ENCODE peak calls at places on chromosomes 12 and 14, in ten cellular contexts. One of them, this sample, is unnamed.

GRCh38 chr14:83913466-83913865 is 1616.5 kb upstream of the FLRT2 start:
- DNase-seq in fibroblast of pulmonary artery: no peak
- DNase-seq in left ventricle myocardium inferior: no peak
- DNase-seq in WTC11: no peak
- DNase-seq in MM.1S: no peak
- DNase-seq in tibial artery: no peak
- DNase-seq in upper lobe of right lung: no peak
- DNase-seq in AG09319: no peak
- DNase-seq in GM12878: no peak
- DNase-seq in HFF-Myc: no peak
- DNase-seq in this sample: no peak

GRCh38 chr14:37622231-37622923 is 26.9 kb downstream of the TTC6 start:
- DNase-seq in fibroblast of pulmonary artery: peak
- DNase-seq in left ventricle myocardium inferior: no peak
- DNase-seq in WTC11: peak
- DNase-seq in MM.1S: no peak
- DNase-seq in tibial artery: no peak
- DNase-seq in upper lobe of right lung: no peak
- DNase-seq in AG09319: no peak
- DNase-seq in GM12878: no peak
- DNase-seq in HFF-Myc: no peak
- DNase-seq in this sample: peak

GRCh38 chr14:30214456-30215090 is 286.9 kb upstream of the PRKD1 start:
- DNase-seq in fibroblast of pulmonary artery: peak
- DNase-seq in left ventricle myocardium inferior: no peak
- DNase-seq in WTC11: no peak
- DNase-seq in MM.1S: peak
- DNase-seq in tibial artery: no peak
- DNase-seq in upper lobe of right lung: no peak
- DNase-seq in AG09319: peak
- DNase-seq in GM12878: peak
- DNase-seq in HFF-Myc: peak
- DNase-seq in this sample: no peak

GRCh38 chr14:20657216-20658211 is 16.0 kb upstream of the OR6S1 start:
- DNase-seq in fibroblast of pulmonary artery: no peak
- DNase-seq in left ventricle myocardium inferior: no peak
- DNase-seq in WTC11: peak
- DNase-seq in MM.1S: no peak
- DNase-seq in tibial artery: no peak
- DNase-seq in upper lobe of right lung: no peak
- DNase-seq in AG09319: no peak
- DNase-seq in GM12878: no peak
- DNase-seq in HFF-Myc: no peak
- DNase-seq in this sample: no peak

GRCh38 chr12:14403293-14403692 is 37.8 kb downstream of the ATF7IP start:
- DNase-seq in fibroblast of pulmonary artery: no peak
- DNase-seq in left ventricle myocardium inferior: no peak
- DNase-seq in WTC11: no peak
- DNase-seq in MM.1S: no peak
- DNase-seq in tibial artery: no peak
- DNase-seq in upper lobe of right lung: no peak
- DNase-seq in AG09319: no peak
- DNase-seq in GM12878: no peak
- DNase-seq in HFF-Myc: no peak
- DNase-seq in this sample: no peak

GRCh38 chr14:74671789-74672188 is 41.1 kb downstream of the AREL1 start:
- DNase-seq in fibroblast of pulmonary artery: peak
- DNase-seq in left ventricle myocardium inferior: no peak
- DNase-seq in WTC11: no peak
- DNase-seq in MM.1S: no peak
- DNase-seq in tibial artery: no peak
- DNase-seq in upper lobe of right lung: no peak
- DNase-seq in AG09319: no peak
- DNase-seq in GM12878: no peak
- DNase-seq in HFF-Myc: no peak
- DNase-seq in this sample: no peak

GRCh38 chr14:105880616-105881015 is 354.2 kb downstream of the TMEM121 start:
- DNase-seq in fibroblast of pulmonary artery: no peak
- DNase-seq in left ventricle myocardium inferior: no peak
- DNase-seq in WTC11: peak
- DNase-seq in MM.1S: no peak
- DNase-seq in tibial artery: peak
- DNase-seq in upper lobe of right lung: no peak
- DNase-seq in AG09319: no peak
- DNase-seq in GM12878: no peak
- DNase-seq in HFF-Myc: no peak
- DNase-seq in this sample: peak

GRCh38 chr14:102622262-102622885 is 29.9 kb downstream of the RCOR1 start:
- DNase-seq in fibroblast of pulmonary artery: peak
- DNase-seq in left ventricle myocardium inferior: no peak
- DNase-seq in WTC11: no peak
- DNase-seq in MM.1S: no peak
- DNase-seq in tibial artery: no peak
- DNase-seq in upper lobe of right lung: no peak
- DNase-seq in AG09319: no peak
- DNase-seq in GM12878: no peak
- DNase-seq in HFF-Myc: no peak
- DNase-seq in this sample: no peak

GRCh38 chr12:2364566-2365165 is 311.9 kb downstream of the CACNA1C start:
- DNase-seq in fibroblast of pulmonary artery: no peak
- DNase-seq in left ventricle myocardium inferior: no peak
- DNase-seq in WTC11: no peak
- DNase-seq in MM.1S: no peak
- DNase-seq in tibial artery: no peak
- DNase-seq in upper lobe of right lung: no peak
- DNase-seq in AG09319: no peak
- DNase-seq in GM12878: no peak
- DNase-seq in HFF-Myc: no peak
- DNase-seq in this sample: no peak

GRCh38 chr12:2358986-2359658 is 306.3 kb downstream of the CACNA1C start:
- DNase-seq in fibroblast of pulmonary artery: no peak
- DNase-seq in left ventricle myocardium inferior: no peak
- DNase-seq in WTC11: no peak
- DNase-seq in MM.1S: no peak
- DNase-seq in tibial artery: no peak
- DNase-seq in upper lobe of right lung: no peak
- DNase-seq in AG09319: no peak
- DNase-seq in GM12878: no peak
- DNase-seq in HFF-Myc: no peak
- DNase-seq in this sample: no peak

GRCh38 chr12:2363836-2364565 is 311.2 kb downstream of the CACNA1C start:
- DNase-seq in fibroblast of pulmonary artery: no peak
- DNase-seq in left ventricle myocardium inferior: no peak
- DNase-seq in WTC11: no peak
- DNase-seq in MM.1S: no peak
- DNase-seq in tibial artery: no peak
- DNase-seq in upper lobe of right lung: no peak
- DNase-seq in AG09319: no peak
- DNase-seq in GM12878: no peak
- DNase-seq in HFF-Myc: no peak
- DNase-seq in this sample: no peak

GRCh38 chr12:2359725-2360629 is 307.2 kb downstream of the CACNA1C start:
- DNase-seq in fibroblast of pulmonary artery: peak
- DNase-seq in left ventricle myocardium inferior: no peak
- DNase-seq in WTC11: no peak
- DNase-seq in MM.1S: no peak
- DNase-seq in tibial artery: no peak
- DNase-seq in upper lobe of right lung: no peak
- DNase-seq in AG09319: no peak
- DNase-seq in GM12878: no peak
- DNase-seq in HFF-Myc: no peak
- DNase-seq in this sample: no peak

GRCh38 chr12:2360630-2361170 is 307.9 kb downstream of the CACNA1C start:
- DNase-seq in fibroblast of pulmonary artery: no peak
- DNase-seq in left ventricle myocardium inferior: no peak
- DNase-seq in WTC11: no peak
- DNase-seq in MM.1S: no peak
- DNase-seq in tibial artery: no peak
- DNase-seq in upper lobe of right lung: no peak
- DNase-seq in AG09319: no peak
- DNase-seq in GM12878: no peak
- DNase-seq in HFF-Myc: no peak
- DNase-seq in this sample: no peak
- TF ChIP-seq CTCF in fibroblast of pulmonary artery: peak
- TF ChIP-seq CTCF in left ventricle myocardium inferior: peak
- TF ChIP-seq CTCF in WTC11: peak
- TF ChIP-seq CTCF in MM.1S: peak
- TF ChIP-seq CTCF in tibial artery: peak
- TF ChIP-seq CTCF in upper lobe of right lung: no peak
- TF ChIP-seq CTCF in AG09319: no peak
- TF ChIP-seq CTCF in GM12878: no peak
- TF ChIP-seq CTCF in HFF-Myc: peak
- TF ChIP-seq CTCF in this sample: peak

DNA sequence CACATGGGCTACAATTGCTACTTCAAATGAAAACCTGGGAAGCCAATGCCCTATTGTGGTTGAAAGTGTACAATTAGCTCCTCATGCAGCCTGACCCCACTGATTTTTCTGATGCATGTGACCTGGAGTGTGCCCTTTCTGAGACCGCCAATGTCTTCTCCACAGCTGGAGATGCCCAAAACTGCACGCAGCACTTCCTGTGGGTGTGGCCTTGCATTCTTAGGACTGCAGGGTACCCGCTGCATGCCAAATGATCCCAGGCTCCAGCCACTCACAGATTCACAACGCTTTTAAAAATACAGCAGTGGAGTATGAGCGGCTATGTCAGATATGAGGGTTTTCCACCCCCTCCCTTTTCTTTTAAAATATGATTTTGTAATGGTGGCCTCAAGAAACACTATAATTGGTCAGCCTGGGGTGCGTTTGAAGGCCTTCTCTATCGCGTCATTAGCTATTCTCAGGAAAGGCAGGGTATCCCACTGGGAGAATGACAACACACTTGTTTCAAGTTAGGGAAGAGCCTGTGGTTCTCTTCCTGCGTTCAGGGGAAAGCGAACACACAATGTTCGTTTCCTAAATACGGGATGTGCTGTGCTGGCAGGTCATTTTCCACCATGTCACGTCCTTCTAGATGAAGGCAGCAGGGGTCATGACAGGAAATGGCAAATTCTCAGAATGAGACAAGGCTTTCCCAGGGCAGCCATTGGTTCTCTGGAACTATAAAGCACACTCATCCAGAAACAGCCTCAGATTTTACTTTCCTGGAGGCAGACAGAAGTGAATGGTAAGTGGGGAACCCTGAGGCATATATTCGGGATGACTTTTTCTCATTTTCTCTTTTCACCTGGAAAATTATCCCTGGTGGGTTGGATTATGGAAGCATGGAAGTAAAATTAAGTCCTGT is at the start of gene APOLD1:
- DNase-seq in fibroblast of pulmonary artery: peak
- DNase-seq in left ventricle myocardium inferior: peak
- DNase-seq in WTC11: peak
- DNase-seq in MM.1S: no peak
- DNase-seq in tibial artery: peak
- DNase-seq in upper lobe of right lung: no peak
- DNase-seq in AG09319: no peak
- DNase-seq in GM12878: no peak
- DNase-seq in HFF-Myc: no peak
- DNase-seq in this sample: no peak
- TF ChIP-seq CTCF in fibroblast of pulmonary artery: no peak
- TF ChIP-seq CTCF in left ventricle myocardium inferior: no peak
- TF ChIP-seq CTCF in WTC11: no peak
- TF ChIP-seq CTCF in MM.1S: no peak
- TF ChIP-seq CTCF in tibial artery: no peak
- TF ChIP-seq CTCF in upper lobe of right lung: no peak
- TF ChIP-seq CTCF in AG09319: no peak
- TF ChIP-seq CTCF in GM12878: no peak
- TF ChIP-seq CTCF in HFF-Myc: no peak
- TF ChIP-seq CTCF in this sample: no peak

DNA sequence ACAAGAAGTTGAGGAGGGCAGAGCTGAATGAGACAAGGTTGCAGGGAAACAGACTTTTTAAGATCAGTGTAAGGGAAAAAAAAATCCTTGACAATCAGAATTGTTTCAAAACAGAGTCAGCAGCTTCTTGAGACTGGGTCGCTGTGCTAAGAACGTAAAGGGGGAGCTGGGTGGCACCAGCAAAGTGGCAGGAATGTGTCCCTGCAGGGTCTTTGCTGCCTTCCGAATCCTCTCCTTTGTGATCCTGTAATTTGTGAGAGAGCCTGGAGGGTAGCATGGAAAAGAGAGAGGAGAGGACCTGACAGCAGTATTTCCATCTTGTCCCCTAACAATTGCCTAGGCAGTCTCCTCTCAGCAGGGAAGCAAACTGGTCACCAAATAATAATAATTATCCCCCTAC is 472.8 kb downstream of the RGS6 start:
- DNase-seq in fibroblast of pulmonary artery: no peak
- DNase-seq in left ventricle myocardium inferior: no peak
- DNase-seq in WTC11: no peak
- DNase-seq in MM.1S: no peak
- DNase-seq in tibial artery: no peak
- DNase-seq in upper lobe of right lung: no peak
- DNase-seq in AG09319: no peak
- DNase-seq in GM12878: no peak
- DNase-seq in HFF-Myc: no peak
- DNase-seq in this sample: no peak
- TF ChIP-seq CTCF in fibroblast of pulmonary artery: no peak
- TF ChIP-seq CTCF in left ventricle myocardium inferior: no peak
- TF ChIP-seq CTCF in WTC11: no peak
- TF ChIP-seq CTCF in MM.1S: no peak
- TF ChIP-seq CTCF in tibial artery: no peak
- TF ChIP-seq CTCF in upper lobe of right lung: no peak
- TF ChIP-seq CTCF in AG09319: no peak
- TF ChIP-seq CTCF in GM12878: no peak
- TF ChIP-seq CTCF in HFF-Myc: no peak
- TF ChIP-seq CTCF in this sample: no peak

GRCh38 chr12:56951582-56952339 is 5.6 kb downstream of the RDH16 start:
- DNase-seq in fibroblast of pulmonary artery: no peak
- DNase-seq in left ventricle myocardium inferior: no peak
- DNase-seq in WTC11: no peak
- DNase-seq in MM.1S: no peak
- DNase-seq in tibial artery: no peak
- DNase-seq in upper lobe of right lung: no peak
- DNase-seq in AG09319: no peak
- DNase-seq in GM12878: no peak
- DNase-seq in HFF-Myc: no peak
- DNase-seq in this sample: no peak

GRCh38 chr12:56948881-56949280 is 8.5 kb downstream of the RDH16 start:
- DNase-seq in fibroblast of pulmonary artery: no peak
- DNase-seq in left ventricle myocardium inferior: no peak
- DNase-seq in WTC11: no peak
- DNase-seq in MM.1S: no peak
- DNase-seq in tibial artery: no peak
- DNase-seq in upper lobe of right lung: no peak
- DNase-seq in AG09319: no peak
- DNase-seq in GM12878: no peak
- DNase-seq in HFF-Myc: no peak
- DNase-seq in this sample: no peak

GRCh38 chr12:56943878-56944277 is 9.7 kb upstream of the SDR9C7 start:
- DNase-seq in fibroblast of pulmonary artery: no peak
- DNase-seq in left ventricle myocardium inferior: no peak
- DNase-seq in WTC11: no peak
- DNase-seq in MM.1S: no peak
- DNase-seq in tibial artery: no peak
- DNase-seq in upper lobe of right lung: no peak
- DNase-seq in AG09319: no peak
- DNase-seq in GM12878: no peak
- DNase-seq in HFF-Myc: no peak
- DNase-seq in this sample: no peak

GRCh38 chr12:56953314-56953713 is 4.1 kb downstream of the RDH16 start:
- DNase-seq in fibroblast of pulmonary artery: no peak
- DNase-seq in left ventricle myocardium inferior: no peak
- DNase-seq in WTC11: no peak
- DNase-seq in MM.1S: no peak
- DNase-seq in tibial artery: no peak
- DNase-seq in upper lobe of right lung: no peak
- DNase-seq in AG09319: no peak
- DNase-seq in GM12878: no peak
- DNase-seq in HFF-Myc: no peak
- DNase-seq in this sample: no peak

DNA sequence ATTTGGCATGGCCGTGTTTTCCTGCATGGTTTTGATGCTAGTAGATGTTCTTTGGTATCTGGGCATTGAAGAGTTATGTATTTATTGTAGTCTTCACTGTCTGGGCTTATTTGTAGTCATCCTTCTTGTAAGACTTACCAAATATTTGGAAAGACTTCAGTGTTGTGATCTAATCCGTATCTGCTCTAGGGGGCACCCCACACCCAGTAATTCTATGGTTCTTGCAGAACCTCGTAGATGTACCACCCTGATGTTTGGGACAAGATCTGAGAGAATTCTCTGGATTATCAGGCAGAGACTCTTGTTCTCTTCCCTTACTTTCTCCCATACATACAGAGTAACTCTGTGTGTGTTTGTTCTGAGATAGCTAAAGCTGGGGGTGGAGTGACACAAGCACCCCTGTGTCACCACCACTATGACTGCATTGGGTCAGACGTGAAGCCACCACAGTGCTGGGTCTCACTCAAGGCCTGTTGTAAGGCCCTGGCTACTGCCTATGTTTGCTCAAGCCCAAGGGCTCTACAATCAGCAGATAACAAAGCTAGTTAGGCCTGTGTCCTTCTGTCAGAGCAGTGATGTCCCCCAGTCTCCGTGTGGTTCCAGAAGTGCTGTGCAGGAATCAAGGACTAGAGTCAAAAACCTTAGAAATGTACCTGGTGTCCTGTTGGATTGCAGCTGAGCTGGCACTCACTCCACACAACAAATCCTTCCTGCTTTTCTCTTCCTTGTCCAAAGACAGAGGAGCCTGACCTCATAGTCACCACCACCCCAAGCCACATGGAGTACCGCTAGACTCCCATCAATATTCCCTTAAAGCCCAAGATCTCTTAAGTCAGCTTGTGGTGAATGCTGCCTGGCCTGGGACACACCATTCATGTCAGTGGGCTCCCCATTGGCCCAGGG is 9.5 kb downstream of the RDH16 start:
- DNase-seq in fibroblast of pulmonary artery: peak
- DNase-seq in left ventricle myocardium inferior: no peak
- DNase-seq in WTC11: peak
- DNase-seq in MM.1S: no peak
- DNase-seq in tibial artery: no peak
- DNase-seq in upper lobe of right lung: no peak
- DNase-seq in AG09319: no peak
- DNase-seq in GM12878: no peak
- DNase-seq in HFF-Myc: no peak
- DNase-seq in this sample: no peak
- TF ChIP-seq CTCF in fibroblast of pulmonary artery: no peak
- TF ChIP-seq CTCF in left ventricle myocardium inferior: peak
- TF ChIP-seq CTCF in WTC11: no peak
- TF ChIP-seq CTCF in MM.1S: peak
- TF ChIP-seq CTCF in tibial artery: no peak
- TF ChIP-seq CTCF in upper lobe of right lung: peak
- TF ChIP-seq CTCF in AG09319: no peak
- TF ChIP-seq CTCF in GM12878: peak
- TF ChIP-seq CTCF in HFF-Myc: no peak
- TF ChIP-seq CTCF in this sample: no peak

This sample was measured in glutamatergic neuron.